ENCODE peak calls at places on chromosomes 13 and 19, in four cellular contexts. Q, Z, O and F are unnamed samples. For H3K4me1, the result is how much of the 10 kb centered on the place peaks cover.

GRCh38 chr13:109093988-109094387 is 464.6 kb downstream of the MYO16 start:
- DNase-seq in Q (no peak), Z (no peak), O (no peak), F (no peak)

GRCh38 chr13:73056054-73056962 is 2.5 kb upstream of the KLF5 start:
- DNase-seq in Q (peak), Z (no peak), O (no peak), F (no peak)

GRCh38 chr19:15631817-15632216 is 8.9 kb upstream of the CYP4F3 start:
- DNase-seq in Q (peak), Z (peak), O (no peak), F (no peak)

GRCh38 chr19:18650048-18650435 is 13.2 kb downstream of the KLHL26 start:
- DNase-seq in Q (peak), Z (no peak), O (peak), F (peak)

GRCh38 chr13:51781246-51782022 is 22.5 kb downstream of the DHRS12 start:
- DNase-seq in Q (peak), Z (no peak), O (no peak), F (no peak)

GRCh38 chr13:99434258-99434788 is 66.9 kb upstream of the TM9SF2 start:
- DNase-seq in Q (no peak), Z (peak), O (no peak), F (no peak)

GRCh38 chr13:73683746-73684145 is 450.5 kb downstream of the KLF12 start:
- DNase-seq in Q (no peak), Z (no peak), O (no peak), F (no peak)

GRCh38 chr13:49629947-49630346 is 1.6 kb downstream of the ARL11 start:
- DNase-seq in Q (no peak), Z (no peak), O (no peak), F (no peak)

GRCh38 chr13:24038405-24038804 is 122.1 kb upstream of the SPATA13 start:
- DNase-seq in Q (peak), Z (no peak), O (no peak), F (no peak)

GRCh38 chr13:44797685-44798084 is 191.6 kb downstream of the NUFIP1 start:
- DNase-seq in Q (no peak), Z (no peak), O (no peak), F (no peak)

GRCh38 chr19:45215391-45216191 is 29.6 kb downstream of the EXOC3L2 start:
- DNase-seq in Q (no peak), Z (no peak), O (no peak), F (no peak)

GRCh38 chr13:107743983-107744382 is 471.4 kb downstream of the LIG4 start:
- DNase-seq in Q (peak), Z (no peak), O (no peak), F (no peak)

GRCh38 chr19:42253245-42254082 is 1.5 kb downstream of the ERF start:
- DNase-seq in Q (peak), Z (peak), O (peak), F (peak)

GRCh38 chr19:51712461-51713081 is 11.2 kb downstream of the HAS1 start:
- DNase-seq in Q (peak), Z (no peak), O (no peak), F (no peak)

GRCh38 chr13:60431108-60431700 is 34.2 kb downstream of the TDRD3 start:
- DNase-seq in Q (peak), Z (no peak), O (no peak), F (no peak)

GRCh38 chr13:34462843-34463242 is 479.2 kb upstream of the NBEA start:
- DNase-seq in Q (peak), Z (no peak), O (no peak), F (no peak)

GRCh38 chr19:47725759-47726401 is 12.7 kb downstream of the EHD2 start:
- DNase-seq in Q (no peak), Z (no peak), O (no peak), F (no peak)

GRCh38 chr13:95809429-95809828 is 132.5 kb downstream of the DNAJC3 start:
- DNase-seq in Q (no peak), Z (no peak), O (no peak), F (no peak)

GRCh38 chr19:12676384-12676792 is 5.3 kb downstream of the DHPS start:
- DNase-seq in Q (peak), Z (peak), O (peak), F (peak)

GRCh38 chr13:95756072-95756471 is 79.1 kb downstream of the DNAJC3 start:
- DNase-seq in Q (peak), Z (no peak), O (no peak), F (no peak)

GRCh38 chr19:4933528-4933927 is 24.2 kb downstream of the UHRF1 start:
- DNase-seq in Q (peak), Z (peak), O (no peak), F (no peak)

GRCh38 chr13:52846567-52847321 is 1.7 kb downstream of the PCDH8 start:
- DNase-seq in Q (peak), Z (peak), O (no peak), F (peak)

GRCh38 chr13:36456577-36456976 is 24.3 kb downstream of the CCNA1 start:
- DNase-seq in Q (no peak), Z (no peak), O (no peak), F (no peak)

GRCh38 chr13:36450534-36450933 is 18.2 kb downstream of the CCNA1 start:
- DNase-seq in Q (no peak), Z (no peak), O (no peak), F (no peak)

GRCh38 chr13:36454121-36454520 is 21.8 kb downstream of the CCNA1 start:
- DNase-seq in Q (no peak), Z (no peak), O (no peak), F (no peak)

GRCh38 chr13:36454962-36455361 is 22.7 kb downstream of the CCNA1 start:
- DNase-seq in Q (no peak), Z (no peak), O (no peak), F (no peak)

DNA sequence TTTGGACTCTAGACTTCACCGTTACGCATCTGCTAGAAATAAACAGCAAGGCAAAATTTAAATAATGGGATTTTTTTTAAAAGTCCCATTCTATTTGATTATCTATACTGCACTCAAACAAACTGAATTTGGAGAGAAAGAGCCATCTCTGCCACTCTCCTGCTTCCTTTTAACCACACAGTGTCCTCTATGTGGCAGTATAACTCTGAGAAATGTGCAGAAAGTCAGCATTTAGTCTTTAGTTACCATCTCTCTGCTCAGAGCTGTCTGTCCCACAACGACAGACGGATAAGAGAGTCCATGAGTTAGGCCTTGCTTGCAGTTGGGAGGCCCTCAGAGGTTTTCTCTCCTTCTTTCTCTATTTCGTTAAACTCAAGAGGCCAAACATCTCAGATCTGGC is 21.2 kb downstream of the CCNA1 start:
- DNase-seq in Q (peak), Z (no peak), O (no peak), F (no peak)
- TF ChIP-seq CTCF in Q (peak), Z (no peak), O (peak), F (peak)

DNA sequence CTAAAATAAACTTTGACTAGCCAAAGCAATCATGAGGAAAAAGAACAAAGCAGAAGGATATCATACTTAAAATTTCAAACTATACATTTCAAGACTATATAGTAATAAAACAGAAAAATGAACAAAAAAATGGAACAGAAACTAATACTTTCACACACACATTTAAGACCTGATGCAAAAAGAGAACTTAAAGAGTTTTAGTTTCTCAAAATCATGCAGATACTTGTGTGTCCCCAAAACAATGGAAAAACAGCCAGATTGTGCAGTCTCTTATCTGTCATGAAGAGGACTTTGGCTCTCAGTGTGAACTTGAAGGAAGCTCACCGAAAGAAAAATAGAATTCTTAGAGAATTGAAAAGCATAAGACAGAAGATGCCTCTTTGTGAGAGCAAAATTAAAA is 16.1 kb downstream of the ZNF506 start:
- DNase-seq in Q (no peak), Z (no peak), O (no peak), F (no peak)
- H3K4me3 ChIP-seq in Q (no peak), Z (no peak), O (no peak), F (no peak)

DNA sequence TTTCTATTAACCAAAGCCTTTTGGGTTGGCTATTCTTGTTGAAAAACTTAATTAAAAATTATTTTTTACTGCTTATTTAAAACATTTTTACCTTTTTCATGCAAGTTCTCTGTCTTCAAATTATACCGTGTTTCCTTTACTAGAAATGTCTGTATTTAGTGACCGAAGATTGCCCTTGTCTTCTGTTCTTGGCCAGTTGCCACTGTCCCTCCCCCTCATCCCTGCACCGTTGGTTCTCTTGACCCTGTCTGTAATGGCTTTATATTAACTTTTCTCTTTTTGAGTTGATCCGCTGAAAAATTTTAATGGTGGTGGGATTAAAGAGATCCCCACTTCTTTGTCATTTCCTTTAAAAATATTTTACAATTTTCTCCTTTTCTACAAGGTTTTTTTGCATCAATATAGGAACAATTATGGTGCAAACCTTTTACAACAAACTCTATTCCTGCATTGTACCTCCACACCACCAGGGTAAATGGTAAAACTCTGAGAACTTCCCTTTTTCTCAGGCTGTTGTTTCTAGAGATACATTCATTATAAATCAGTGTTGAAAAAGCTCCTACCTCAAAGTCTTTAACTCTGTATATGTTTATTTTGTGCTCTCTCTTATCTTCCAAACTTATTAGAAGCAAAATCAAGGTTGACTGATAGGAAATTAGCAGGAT is 12.9 kb upstream of the RNF113B start:
- DNase-seq in Q (peak), Z (no peak), O (no peak), F (no peak)
- H3K4me1 ChIP-seq in Q (under half), Z (under half), O (under half), F (under half)

GRCh38 chr13:65585346-65585745 is 1644.8 kb downstream of the PCDH9 start:
- DNase-seq in Q (no peak), Z (no peak), O (no peak), F (no peak)

GRCh38 chr13:65584126-65584525 is 1646.0 kb downstream of the PCDH9 start:
- DNase-seq in Q (no peak), Z (no peak), O (no peak), F (no peak)

DNA sequence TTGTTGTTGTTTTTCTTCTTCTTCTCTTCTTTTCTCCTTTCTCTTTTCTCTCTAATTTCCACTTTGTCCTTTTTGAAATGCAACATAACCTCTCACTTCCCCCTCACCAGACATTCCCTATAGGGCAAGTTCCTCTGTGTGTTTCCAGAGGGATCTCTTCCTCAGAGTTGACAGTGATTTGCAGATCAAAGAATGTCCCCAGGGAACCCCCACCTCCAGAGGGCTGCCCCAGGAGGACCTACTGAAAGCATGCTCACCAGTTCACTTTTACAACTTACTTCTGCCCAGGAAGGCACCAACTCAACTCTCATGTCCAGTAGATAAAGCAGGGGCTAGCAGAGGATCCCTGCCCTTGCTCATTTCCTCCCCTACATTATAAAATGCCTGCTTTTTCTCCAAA is 1648.0 kb downstream of the PCDH9 start:
- DNase-seq in Q (no peak), Z (no peak), O (no peak), F (no peak)
- TF ChIP-seq CTCF in Q (no peak), Z (no peak), O (no peak), F (no peak)

GRCh38 chr19:2524361-2524839 is 48.5 kb downstream of the GADD45B start:
- DNase-seq in Q (no peak), Z (no peak), O (no peak), F (no peak)

GRCh38 chr19:2527716-2528115 is 51.8 kb downstream of the GADD45B start:
- DNase-seq in Q (no peak), Z (no peak), O (no peak), F (no peak)

GRCh38 chr19:2524840-2525723 is 49.2 kb downstream of the GADD45B start:
- DNase-seq in Q (peak), Z (no peak), O (no peak), F (peak)

GRCh38 chr19:2527171-2527570 is 51.2 kb downstream of the GADD45B start:
- DNase-seq in Q (no peak), Z (no peak), O (no peak), F (no peak)

GRCh38 chr19:2523630-2524311 is 47.8 kb downstream of the GADD45B start:
- DNase-seq in Q (peak), Z (no peak), O (no peak), F (no peak)
- H3K4me3 ChIP-seq in Q (no peak), Z (no peak), O (no peak), F (no peak)

DNA sequence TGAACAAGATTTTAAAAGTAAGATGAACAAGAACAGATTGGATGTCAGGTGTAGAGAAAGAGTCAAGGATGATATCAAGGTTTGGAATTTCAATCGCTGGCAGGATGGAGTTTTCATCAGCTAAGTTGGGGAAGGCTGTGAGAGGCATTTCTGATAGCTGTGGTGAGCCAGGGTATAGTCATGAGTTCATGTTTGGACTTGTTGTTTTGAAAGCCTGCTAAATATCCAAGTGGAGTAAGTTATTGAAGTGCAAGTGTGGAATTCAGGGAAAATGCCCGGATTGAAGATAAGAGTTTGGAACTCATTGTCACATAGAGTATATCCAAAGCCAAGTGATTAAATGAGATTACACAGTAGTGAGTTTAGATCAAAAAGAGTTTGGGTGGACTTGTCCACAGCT is 11.0 kb upstream of the EPSTI1 start:
- DNase-seq in Q (no peak), Z (no peak), O (no peak), F (no peak)
- H3K4me1 ChIP-seq in Q (under half), Z (under half), O (under half), F (under half)

DNA sequence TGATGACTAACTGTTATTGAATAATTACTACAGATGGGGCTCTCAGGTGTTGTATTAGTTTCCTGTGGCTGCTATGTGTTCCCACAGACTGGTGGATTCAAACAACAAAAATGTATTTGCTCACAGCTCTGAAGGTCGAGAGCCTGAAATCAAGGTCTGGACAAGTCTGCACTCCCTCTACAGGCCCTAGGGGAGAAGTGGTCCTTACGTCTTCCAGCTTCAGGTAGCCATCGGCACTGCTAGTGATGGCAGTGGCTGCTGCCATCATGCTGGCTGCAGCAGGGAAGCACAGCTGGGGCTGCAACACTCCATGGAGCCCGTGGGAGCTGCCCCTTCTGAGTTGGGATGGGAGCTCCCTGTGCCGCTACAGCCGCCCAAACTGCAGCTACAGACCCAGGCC is 1.9 kb downstream of the TEX26 start:
- DNase-seq in Q (no peak), Z (no peak), O (no peak), F (no peak)
- TF ChIP-seq CTCF in Q (no peak), Z (no peak), O (no peak), F (no peak)

GRCh38 chr19:3707868-3708206 is 347 bp upstream of the TJP3 start:
- DNase-seq in Q (no peak), Z (no peak), O (no peak), F (no peak)

GRCh38 chr19:3710265-3710812 is 2.2 kb downstream of the TJP3 start:
- DNase-seq in Q (peak), Z (peak), O (no peak), F (peak)

GRCh38 chr19:3712663-3713531 is 4.7 kb downstream of the TJP3 start:
- DNase-seq in Q (no peak), Z (peak), O (no peak), F (no peak)

DNA sequence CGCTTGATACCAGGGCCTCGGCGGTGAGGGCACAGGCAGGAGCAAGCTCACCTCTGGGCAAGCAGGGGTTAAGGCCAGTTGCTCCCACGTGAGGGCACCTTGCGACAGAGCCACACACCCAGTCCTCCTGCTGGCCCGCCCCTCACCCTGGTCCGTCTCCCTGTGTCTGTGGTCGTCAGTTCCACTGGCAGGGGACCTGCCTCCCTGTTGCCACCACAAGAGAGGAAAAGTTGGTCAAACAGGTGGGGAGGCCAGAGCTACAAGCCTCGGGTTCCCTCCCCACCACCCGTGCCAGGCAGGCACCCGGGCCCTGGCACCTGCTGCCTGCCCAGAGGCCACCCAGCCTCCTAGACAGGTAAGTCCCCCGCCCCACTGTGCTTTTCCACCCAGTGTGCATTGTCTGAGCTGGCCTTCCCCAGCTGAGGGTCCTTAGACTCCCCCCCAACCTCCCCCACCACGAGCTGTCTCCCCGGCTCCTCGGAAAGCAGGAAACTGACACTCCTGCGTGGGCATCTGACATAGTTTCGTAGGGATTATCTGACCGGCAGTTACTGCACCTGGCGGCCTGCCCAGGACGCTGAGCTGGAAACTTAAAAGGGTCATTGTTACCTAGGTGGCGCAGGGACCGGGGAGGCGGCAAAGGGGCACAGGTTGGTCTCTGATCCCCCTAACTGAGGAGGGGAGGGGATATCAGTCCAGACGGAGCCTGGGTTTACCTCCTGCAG is at the start of gene TJP3:
- DNase-seq in Q (peak), Z (peak), O (no peak), F (no peak)
- H3K4me3 ChIP-seq in Q (no peak), Z (peak), O (no peak), F (peak)

GRCh38 chr13:21018220-21018619 is 43.2 kb downstream of the LATS2 start:
- DNase-seq in Q (no peak), Z (no peak), O (no peak), F (no peak)

GRCh38 chr13:21014139-21014665 is 47.2 kb downstream of the LATS2 start:
- DNase-seq in Q (no peak), Z (no peak), O (no peak), F (no peak)

GRCh38 chr13:21015284-21015683 is 46.1 kb downstream of the LATS2 start:
- DNase-seq in Q (peak), Z (no peak), O (no peak), F (no peak)

GRCh38 chr13:21014666-21015170 is 46.7 kb downstream of the LATS2 start:
- DNase-seq in Q (peak), Z (no peak), O (peak), F (peak)

GRCh38 chr13:21016487-21016886 is 44.9 kb downstream of the LATS2 start:
- DNase-seq in Q (no peak), Z (no peak), O (no peak), F (no peak)
- H3K4me1 ChIP-seq in Q (under half), Z (under half), O (under half), F (half or more)